ENCODE peak calls at places on chromosomes 3 and 15, in six cellular contexts. One of them, this sample, is unnamed.

GRCh38 chr3:105906834-105907233 is 38.0 kb upstream of the CBLB start:
- DNase-seq in heart left ventricle: peak; percentile 70
- DNase-seq in tibial nerve: peak; percentile 65
- DNase-seq in BJ: peak; percentile 28
- DNase-seq in A549: no peak
- DNase-seq in WTC11: no peak
- DNase-seq in this sample: no peak

GRCh38 chr15:39455502-39455991 is 125.3 kb upstream of the THBS1 start:
- DNase-seq in heart left ventricle: no peak
- DNase-seq in tibial nerve: no peak
- DNase-seq in WTC11: no peak
- DNase-seq in BJ: no peak
- DNase-seq in A549: no peak
- DNase-seq in this sample: no peak

GRCh38 chr3:15458212-15458780 is 30.9 kb downstream of the EAF1 start:
- DNase-seq in BJ: no peak
- DNase-seq in A549: no peak
- DNase-seq in heart left ventricle: no peak
- DNase-seq in tibial nerve: no peak
- DNase-seq in WTC11: no peak
- DNase-seq in this sample: no peak

GRCh38 chr3:142237891-142238290 is 12.5 kb upstream of the GK5 start:
- DNase-seq in heart left ventricle: no peak
- DNase-seq in tibial nerve: no peak
- DNase-seq in A549: no peak
- DNase-seq in BJ: no peak
- DNase-seq in WTC11: no peak
- DNase-seq in this sample: no peak

GRCh38 chr3:58581328-58582091 is 4.3 kb upstream of the FAM107A start:
- DNase-seq in A549: no peak
- DNase-seq in tibial nerve: no peak
- DNase-seq in WTC11: no peak
- DNase-seq in heart left ventricle: no peak
- DNase-seq in BJ: no peak
- DNase-seq in this sample: no peak

GRCh38 chr3:119239421-119239820 is 1.3 kb downstream of the B4GALT4 start:
- DNase-seq in BJ: no peak
- DNase-seq in A549: no peak
- DNase-seq in tibial nerve: no peak
- DNase-seq in heart left ventricle: no peak
- DNase-seq in WTC11: no peak
- DNase-seq in this sample: no peak

GRCh38 chr3:45640091-45640507 is 45.5 kb downstream of the LIMD1 start:
- DNase-seq in A549: no peak
- DNase-seq in tibial nerve: no peak
- DNase-seq in BJ: no peak
- DNase-seq in WTC11: no peak
- DNase-seq in heart left ventricle: no peak
- DNase-seq in this sample: no peak

GRCh38 chr3:62065985-62066693 is 307.2 kb downstream of the FEZF2 start:
- DNase-seq in heart left ventricle: no peak
- DNase-seq in tibial nerve: no peak
- DNase-seq in BJ: peak; percentile 66
- DNase-seq in A549: no peak
- DNase-seq in WTC11: no peak
- DNase-seq in this sample: no peak

GRCh38 chr3:24519368-24520100 is 24.9 kb upstream of the THRB start:
- DNase-seq in A549: no peak
- DNase-seq in tibial nerve: no peak
- DNase-seq in heart left ventricle: peak; percentile 30
- DNase-seq in BJ: no peak
- DNase-seq in WTC11: peak; percentile 32
- DNase-seq in this sample: peak; percentile 55

GRCh38 chr15:75215107-75216004 is 13.7 kb downstream of the C15orf39 start:
- DNase-seq in A549: no peak
- DNase-seq in BJ: no peak
- DNase-seq in WTC11: no peak
- DNase-seq in tibial nerve: no peak
- DNase-seq in heart left ventricle: no peak
- DNase-seq in this sample: no peak

GRCh38 chr3:123376451-123377172 is 72.3 kb downstream of the ADCY5 start:
- DNase-seq in A549: no peak
- DNase-seq in WTC11: no peak
- DNase-seq in tibial nerve: no peak
- DNase-seq in heart left ventricle: no peak
- DNase-seq in BJ: no peak
- DNase-seq in this sample: no peak

GRCh38 chr3:134971359-134971758 is 176.3 kb downstream of the EPHB1 start:
- DNase-seq in BJ: no peak
- DNase-seq in heart left ventricle: no peak
- DNase-seq in WTC11: no peak
- DNase-seq in tibial nerve: no peak
- DNase-seq in A549: no peak
- DNase-seq in this sample: no peak

GRCh38 chr3:127608362-127608718 is 10.1 kb downstream of the MCM2 start:
- DNase-seq in WTC11: no peak
- DNase-seq in tibial nerve: no peak
- DNase-seq in heart left ventricle: peak; percentile 78
- DNase-seq in A549: no peak
- DNase-seq in BJ: no peak
- DNase-seq in this sample: no peak

GRCh38 chr3:150975096-150975991 is 2.8 kb upstream of the CLRN1 start:
- DNase-seq in A549: no peak
- DNase-seq in BJ: no peak
- DNase-seq in WTC11: no peak
- DNase-seq in tibial nerve: no peak
- DNase-seq in heart left ventricle: no peak
- DNase-seq in this sample: no peak

GRCh38 chr3:172065967-172066762 is 26.8 kb downstream of the FNDC3B start:
- DNase-seq in BJ: no peak
- DNase-seq in WTC11: no peak
- DNase-seq in A549: peak; percentile 19
- DNase-seq in tibial nerve: no peak
- DNase-seq in heart left ventricle: no peak
- DNase-seq in this sample: no peak

GRCh38 chr15:101523560-101523940 is 34.0 kb upstream of the PCSK6 start:
- DNase-seq in BJ: no peak
- DNase-seq in WTC11: no peak
- DNase-seq in tibial nerve: no peak
- DNase-seq in A549: no peak
- DNase-seq in heart left ventricle: no peak
- DNase-seq in this sample: no peak

GRCh38 chr3:58924581-58924980 is 125.2 kb downstream of the CFAP20DC start:
- DNase-seq in WTC11: no peak
- DNase-seq in BJ: peak; percentile 9
- DNase-seq in A549: no peak
- DNase-seq in tibial nerve: no peak
- DNase-seq in heart left ventricle: no peak
- DNase-seq in this sample: no peak

GRCh38 chr15:34889486-34889885 is 80.1 kb downstream of the AQR start:
- DNase-seq in WTC11: no peak
- DNase-seq in A549: no peak
- DNase-seq in BJ: no peak
- DNase-seq in tibial nerve: no peak
- DNase-seq in heart left ventricle: no peak
- DNase-seq in this sample: no peak

GRCh38 chr3:183116051-183116614 is 16.8 kb upstream of the MCCC1 start:
- DNase-seq in A549: peak; percentile 64
- DNase-seq in tibial nerve: no peak
- DNase-seq in BJ: no peak
- DNase-seq in heart left ventricle: no peak
- DNase-seq in WTC11: peak; percentile 94
- DNase-seq in this sample: peak; percentile 89

GRCh38 chr15:69093614-69094013 is 66.8 kb upstream of the GLCE start:
- DNase-seq in tibial nerve: no peak
- DNase-seq in WTC11: no peak
- DNase-seq in heart left ventricle: no peak
- DNase-seq in A549: no peak
- DNase-seq in BJ: no peak
- DNase-seq in this sample: no peak

GRCh38 chr15:99169769-99170311 is 65.0 kb downstream of the SYNM start:
- DNase-seq in WTC11: no peak
- DNase-seq in A549: no peak
- DNase-seq in BJ: peak; percentile 53
- DNase-seq in tibial nerve: peak; percentile 46
- DNase-seq in heart left ventricle: peak; percentile 29
- DNase-seq in this sample: no peak

GRCh38 chr15:89114974-89115373 is 26.7 kb downstream of the ABHD2 start:
- DNase-seq in A549: no peak
- DNase-seq in WTC11: no peak
- DNase-seq in heart left ventricle: no peak
- DNase-seq in BJ: no peak
- DNase-seq in tibial nerve: peak; percentile 73
- DNase-seq in this sample: no peak

GRCh38 chr15:99059010-99059981 is 45.6 kb upstream of the SYNM start:
- DNase-seq in BJ: peak; percentile 49
- DNase-seq in tibial nerve: peak; percentile 68
- DNase-seq in WTC11: peak; percentile 76
- DNase-seq in heart left ventricle: peak; percentile 84
- DNase-seq in A549: peak; percentile 84
- DNase-seq in this sample: peak; percentile 90

GRCh38 chr15:56124391-56124790 is 119.3 kb downstream of the RFX7 start:
- DNase-seq in WTC11: no peak
- DNase-seq in heart left ventricle: no peak
- DNase-seq in A549: no peak
- DNase-seq in tibial nerve: no peak
- DNase-seq in BJ: no peak
- DNase-seq in this sample: no peak

GRCh38 chr3:156598413-156598812 is 43.5 kb upstream of the SSR3 start:
- DNase-seq in heart left ventricle: no peak
- DNase-seq in WTC11: no peak
- DNase-seq in BJ: no peak
- DNase-seq in A549: no peak
- DNase-seq in tibial nerve: no peak
- DNase-seq in this sample: no peak

GRCh38 chr15:69395991-69396390 is 18.2 kb upstream of the KIF23 start:
- DNase-seq in tibial nerve: no peak
- DNase-seq in A549: no peak
- DNase-seq in WTC11: no peak
- DNase-seq in heart left ventricle: no peak
- DNase-seq in BJ: no peak
- DNase-seq in this sample: no peak

GRCh38 chr3:138694287-138695007 is 85.9 kb downstream of the FAIM start:
- DNase-seq in WTC11: no peak
- DNase-seq in tibial nerve: no peak
- DNase-seq in A549: peak; percentile 5
- DNase-seq in heart left ventricle: no peak
- DNase-seq in BJ: peak; percentile 99
- DNase-seq in this sample: no peak

GRCh38 chr3:182259579-182259978 is 533.7 kb upstream of the ATP11B start:
- DNase-seq in WTC11: peak; percentile 57
- DNase-seq in tibial nerve: no peak
- DNase-seq in A549: no peak
- DNase-seq in BJ: no peak
- DNase-seq in heart left ventricle: peak; percentile 19
- DNase-seq in this sample: no peak

GRCh38 chr3:45626096-45626887 is 31.7 kb downstream of the LIMD1 start:
- DNase-seq in tibial nerve: no peak
- DNase-seq in WTC11: no peak
- DNase-seq in BJ: no peak
- DNase-seq in heart left ventricle: no peak
- DNase-seq in A549: no peak
- DNase-seq in this sample: no peak

GRCh38 chr15:92954578-92954977 is 54.5 kb downstream of the CHD2 start:
- DNase-seq in A549: no peak
- DNase-seq in heart left ventricle: no peak
- DNase-seq in tibial nerve: no peak
- DNase-seq in WTC11: no peak
- DNase-seq in BJ: no peak
- DNase-seq in this sample: no peak
- TF ChIP-seq CTCF in A549: peak; percentile 27
- TF ChIP-seq CTCF in heart left ventricle: no peak
- TF ChIP-seq CTCF in tibial nerve: no peak
- TF ChIP-seq CTCF in WTC11: peak; percentile 29
- TF ChIP-seq CTCF in BJ: peak; percentile 28
- TF ChIP-seq CTCF in this sample: no peak

GRCh38 chr3:149879872-149880271 is 66.9 kb downstream of the RNF13 start:
- DNase-seq in WTC11: peak; percentile 63
- DNase-seq in A549: peak; percentile 8
- DNase-seq in BJ: peak; percentile 19
- DNase-seq in tibial nerve: peak; percentile 58
- DNase-seq in heart left ventricle: peak; percentile 53
- DNase-seq in this sample: peak; percentile 10
- TF ChIP-seq CTCF in WTC11: peak; percentile 47
- TF ChIP-seq CTCF in A549: peak; percentile 69
- TF ChIP-seq CTCF in BJ: peak; percentile 67
- TF ChIP-seq CTCF in tibial nerve: peak; percentile 47
- TF ChIP-seq CTCF in heart left ventricle: peak; percentile 39
- TF ChIP-seq CTCF in this sample: peak; percentile 18

GRCh38 chr3:131658115-131658514 is 155.3 kb upstream of the MRPL3 start:
- DNase-seq in BJ: no peak
- DNase-seq in tibial nerve: no peak
- DNase-seq in A549: no peak
- DNase-seq in WTC11: no peak
- DNase-seq in heart left ventricle: no peak
- DNase-seq in this sample: no peak

GRCh38 chr3:131655076-131655685 is 152.4 kb upstream of the MRPL3 start:
- DNase-seq in A549: no peak
- DNase-seq in WTC11: no peak
- DNase-seq in tibial nerve: no peak
- DNase-seq in heart left ventricle: no peak
- DNase-seq in BJ: no peak
- DNase-seq in this sample: no peak

GRCh38 chr3:131658771-131659170 is 156.0 kb upstream of the MRPL3 start:
- DNase-seq in BJ: no peak
- DNase-seq in heart left ventricle: no peak
- DNase-seq in A549: no peak
- DNase-seq in WTC11: no peak
- DNase-seq in tibial nerve: no peak
- DNase-seq in this sample: no peak
- TF ChIP-seq CTCF in BJ: no peak
- TF ChIP-seq CTCF in heart left ventricle: no peak
- TF ChIP-seq CTCF in A549: no peak
- TF ChIP-seq CTCF in WTC11: no peak
- TF ChIP-seq CTCF in tibial nerve: no peak
- TF ChIP-seq CTCF in this sample: no peak

DNA sequence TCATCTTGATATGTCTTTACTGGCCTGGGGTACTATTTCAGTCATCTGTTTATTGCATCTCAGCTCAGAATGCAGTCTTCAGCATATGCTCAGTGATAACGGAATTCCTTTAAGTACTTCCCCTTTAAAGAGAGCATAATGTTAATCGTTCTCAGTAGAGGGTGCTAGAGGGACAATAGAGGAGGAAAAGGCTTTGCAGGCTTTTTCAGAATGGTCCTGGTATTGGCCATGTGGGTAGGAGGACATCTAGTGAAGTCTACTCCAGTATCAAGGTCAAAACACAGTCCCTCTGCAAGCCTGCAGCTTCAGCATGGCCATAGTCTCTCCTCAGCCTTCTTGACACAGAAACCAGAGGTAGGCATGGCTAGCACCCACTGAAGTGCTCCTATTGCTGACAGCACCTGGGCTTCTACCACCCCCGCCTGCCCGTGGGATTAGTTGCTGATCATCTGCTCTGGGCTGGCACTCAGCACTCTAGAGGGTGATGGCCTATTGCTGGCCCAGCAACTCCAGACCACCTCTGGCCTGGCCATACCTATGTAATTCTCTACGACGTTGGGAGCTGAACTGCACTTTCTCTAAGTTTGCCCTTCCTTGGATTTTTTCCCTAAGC is 65.4 kb downstream of the KCNH8 start:
- DNase-seq in tibial nerve: no peak
- DNase-seq in BJ: no peak
- DNase-seq in A549: no peak
- DNase-seq in WTC11: no peak
- DNase-seq in heart left ventricle: no peak
- DNase-seq in this sample: no peak
- TF ChIP-seq CTCF in tibial nerve: no peak
- TF ChIP-seq CTCF in BJ: no peak
- TF ChIP-seq CTCF in A549: no peak
- TF ChIP-seq CTCF in WTC11: no peak
- TF ChIP-seq CTCF in heart left ventricle: no peak
- TF ChIP-seq CTCF in this sample: peak; percentile 8

This sample was measured in GM20000.